ENCODE peak calls at places on chromosomes 16 and 17, in five cellular contexts. G is OCI-LY7; H is CD8-positive, alpha-beta T cell; J is hepatocyte; Z is CD8-positive, alpha-beta memory T cell. U is an unnamed sample. For H3K9me3, the result is how much of the 10 kb centered on the place peaks cover.

GRCh38 chr16:73202176-73202729 is 154.3 kb upstream of the ZFHX3 start:
- DNase-seq in G (no peak), H (no peak), J (peak), Z (no peak), U (no peak)

GRCh38 chr16:4376126-4376819 is 4.6 kb downstream of the VASN start:
- DNase-seq in G (no peak), H (no peak), J (peak), Z (no peak), U (no peak)

GRCh38 chr16:14302031-14302398 is 230.9 kb downstream of the MRTFB start:
- DNase-seq in G (peak), H (no peak), J (peak), Z (no peak), U (no peak)

GRCh38 chr17:40951011-40951622 is 13.7 kb upstream of the KRT23 start:
- DNase-seq in G (no peak), H (no peak), J (no peak), Z (no peak), U (no peak)

GRCh38 chr17:38353084-38353604 is 1.5 kb downstream of the SOCS7 start:
- DNase-seq in G (peak), H (no peak), J (no peak), Z (no peak), U (no peak)

GRCh38 chr17:73765824-73766563 is 121.7 kb upstream of the SDK2 start:
- DNase-seq in G (no peak), H (no peak), J (no peak), Z (no peak), U (no peak)

GRCh38 chr17:72452286-72453173 is 331.7 kb downstream of the SOX9 start:
- DNase-seq in G (no peak), H (no peak), J (no peak), Z (no peak), U (no peak)

GRCh38 chr17:9575381-9576072 is at the start of gene STX8:
- DNase-seq in G (peak), H (peak), J (peak), Z (peak), U (peak)

GRCh38 chr16:47493358-47494337 is 32.5 kb downstream of the PHKB start:
- DNase-seq in G (peak), H (no peak), J (no peak), Z (no peak), U (no peak)

DNA sequence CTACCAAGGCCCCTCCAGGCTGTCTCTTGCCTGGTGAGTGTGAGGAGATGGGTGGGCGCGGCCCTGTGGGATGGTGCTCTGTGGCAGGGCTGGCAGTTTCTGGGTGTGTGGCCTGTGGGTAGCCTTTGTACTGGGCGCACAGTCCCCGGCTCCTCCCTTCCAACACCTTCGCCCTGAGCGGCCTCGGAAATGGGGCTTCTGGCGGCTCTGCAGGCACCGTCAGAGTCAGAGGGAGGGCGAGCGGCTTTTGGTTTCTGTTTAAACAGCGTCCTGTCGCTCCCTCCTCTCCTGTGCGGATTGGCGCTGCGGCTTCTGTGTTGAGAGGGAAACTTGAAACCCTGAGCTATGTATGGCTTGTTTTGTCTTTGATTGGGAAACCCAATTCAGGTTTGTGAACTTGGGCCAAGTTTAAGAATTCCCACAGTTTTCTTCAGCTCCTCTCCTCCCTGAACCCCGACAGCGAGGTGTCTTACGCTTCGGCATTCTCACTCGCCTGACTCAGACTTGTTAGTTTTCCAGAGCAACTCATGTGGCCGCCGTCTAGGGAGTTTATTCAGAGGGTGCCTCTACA is 8.3 kb upstream of the ZNF750 start:
- DNase-seq in G (no peak), H (peak), J (peak), Z (peak), U (no peak)
- H3K9me3 ChIP-seq in G (under half), H (under half), J (under half), Z (under half), U (under half)

GRCh38 chr16:35572186-35572585 is 2112.8 kb downstream of the TP53TG3F start:
- DNase-seq in G (no peak), H (no peak), J (no peak), Z (no peak), U (no peak)

GRCh38 chr16:35575432-35575821 is 2116.0 kb downstream of the TP53TG3F start:
- DNase-seq in G (no peak), H (no peak), J (no peak), Z (no peak), U (no peak)

GRCh38 chr16:35574011-35574410 is 2114.6 kb downstream of the TP53TG3F start:
- DNase-seq in G (no peak), H (no peak), J (no peak), Z (no peak), U (no peak)

GRCh38 chr16:35574454-35575431 is 2115.3 kb downstream of the TP53TG3F start:
- DNase-seq in G (no peak), H (no peak), J (no peak), Z (no peak), U (no peak)

DNA sequence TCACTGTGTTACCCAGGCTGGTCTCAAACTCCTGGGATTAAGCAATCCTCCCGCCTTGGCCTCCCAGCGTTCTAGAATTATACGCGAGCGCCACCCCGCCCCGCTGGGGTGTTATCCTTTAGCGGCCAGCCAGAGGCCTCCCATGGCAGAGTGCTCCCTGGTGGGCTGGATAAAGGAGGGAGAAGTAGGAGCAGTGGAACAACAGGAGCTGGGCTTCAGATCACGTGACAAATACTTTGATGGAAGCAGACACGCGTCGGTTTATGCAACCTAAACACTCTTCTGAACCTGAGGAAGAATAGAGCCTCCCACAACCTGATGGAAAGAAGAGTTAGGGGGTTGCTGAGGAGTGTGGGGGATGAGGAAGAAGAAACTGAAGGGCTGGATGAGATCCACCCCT is 2114.0 kb downstream of the TP53TG3F start:
- DNase-seq in G (no peak), H (no peak), J (no peak), Z (no peak), U (no peak)
- H3K9me3 ChIP-seq in G (under half), H (under half), J (under half), Z (under half), U (under half)

DNA sequence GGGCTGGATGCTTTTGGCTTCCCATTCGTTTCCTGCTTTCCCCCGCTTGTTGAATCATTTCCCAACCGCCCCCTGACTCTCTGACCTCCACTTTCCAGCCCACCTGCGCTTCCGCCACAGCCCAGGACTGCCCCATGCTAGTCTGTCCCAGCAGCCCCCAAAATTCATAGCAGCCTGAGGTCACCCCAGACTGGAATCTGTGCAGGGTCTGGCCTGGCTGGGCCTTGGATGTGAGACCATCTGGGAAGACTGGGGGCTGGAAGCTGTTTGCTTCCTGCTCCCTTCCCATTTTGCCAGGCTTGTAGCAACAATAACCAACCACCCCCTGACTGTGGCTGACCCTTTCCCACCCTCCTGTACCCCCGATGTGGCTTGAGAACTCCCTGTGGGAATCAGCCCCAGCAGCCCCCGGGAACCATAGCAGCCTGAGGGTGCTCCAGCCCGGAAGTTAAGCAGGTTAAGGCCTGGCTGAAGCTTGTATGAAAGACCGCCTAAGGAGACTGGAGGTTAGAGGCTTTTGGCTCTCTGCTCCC is 2290.8 kb downstream of the TP53TG3F start:
- DNase-seq in G (no peak), H (no peak), J (no peak), Z (no peak), U (no peak)
- H3K9me3 ChIP-seq in G (under half), H (under half), J (under half), Z (under half), U (under half)

GRCh38 chr16:15583526-15583925 is 59.4 kb downstream of the MARF1 start:
- DNase-seq in G (no peak), H (no peak), J (no peak), Z (no peak), U (no peak)

GRCh38 chr16:15585956-15586355 is 57.0 kb downstream of the MARF1 start:
- DNase-seq in G (no peak), H (no peak), J (no peak), Z (no peak), U (no peak)

GRCh38 chr16:15592324-15592723 is 50.6 kb downstream of the MARF1 start:
- DNase-seq in G (no peak), H (peak), J (no peak), Z (peak), U (no peak)

GRCh38 chr16:15586716-15587115 is 56.2 kb downstream of the MARF1 start:
- DNase-seq in G (no peak), H (no peak), J (no peak), Z (no peak), U (no peak)

DNA sequence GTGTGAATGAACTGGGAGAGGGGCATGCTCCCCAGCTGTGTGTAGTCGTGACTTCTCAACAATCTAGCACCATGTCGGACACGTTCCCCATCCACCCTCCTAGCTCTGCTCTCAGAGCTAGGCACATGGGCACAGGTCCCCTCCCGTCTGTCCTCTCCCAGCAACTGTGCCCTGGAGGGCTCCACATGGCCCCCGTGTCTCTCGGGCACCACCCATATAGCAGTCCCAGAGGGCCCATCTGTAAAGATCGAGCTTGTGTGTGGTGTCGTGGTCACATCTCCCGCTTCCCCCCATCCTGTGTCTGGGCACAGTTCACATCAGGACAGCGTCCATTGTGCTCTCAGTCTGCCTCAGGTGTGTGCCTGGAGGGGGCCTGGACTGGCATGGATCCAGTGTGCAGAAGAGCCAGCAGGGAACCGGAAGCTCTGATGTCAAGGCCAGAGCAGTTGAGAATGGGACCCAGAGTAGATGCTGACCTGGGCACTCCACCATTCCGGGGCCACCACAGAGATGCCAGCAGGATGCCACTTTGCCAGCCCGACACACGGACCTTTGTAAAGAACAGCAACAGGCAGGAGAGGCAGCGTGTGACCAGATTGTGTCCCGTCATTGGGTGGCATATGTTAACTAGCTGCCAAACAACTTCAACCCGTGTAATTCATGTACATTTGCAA is 55.7 kb downstream of the MARF1 start:
- DNase-seq in G (no peak), H (no peak), J (no peak), Z (no peak), U (no peak)
- H3K9me3 ChIP-seq in G (under half), H (under half), J (under half), Z (under half), U (under half)

DNA sequence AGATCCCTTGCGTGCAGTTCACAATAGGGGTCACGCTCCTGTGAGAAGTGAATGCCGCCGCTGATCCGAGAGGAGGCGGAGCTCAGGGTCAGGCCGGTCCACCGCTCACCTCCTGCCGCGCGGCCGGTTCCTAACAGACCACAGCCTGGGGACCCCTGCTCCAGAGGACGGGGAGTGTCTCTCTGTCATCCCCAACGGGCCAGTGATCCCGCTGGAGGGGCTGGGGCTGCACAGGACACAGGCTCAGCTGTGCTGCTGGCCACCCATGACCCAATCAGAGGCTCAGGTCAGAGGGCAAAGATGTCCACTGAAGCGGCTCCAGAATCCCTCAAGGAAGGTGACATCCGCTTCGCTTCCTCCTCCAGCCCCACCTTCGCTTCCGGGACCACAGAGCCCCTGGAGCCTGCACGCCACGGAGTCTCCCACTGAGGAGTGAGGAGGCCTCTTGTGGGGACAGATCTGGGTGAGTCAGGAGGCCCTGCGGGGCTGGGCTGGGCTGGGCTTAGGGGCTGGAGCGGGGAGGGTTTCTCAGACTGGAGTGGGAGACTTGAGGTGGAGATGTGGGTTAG is 115.4 kb downstream of the METRNL start:
- DNase-seq in G (no peak), H (no peak), J (no peak), Z (no peak), U (no peak)
- H3K9me3 ChIP-seq in G (under half), H (under half), J (under half), Z (under half), U (under half)